ENCODE peak calls at places on chromosomes 7 and 10, in six cellular contexts. T is psoas muscle; X is heart right ventricle; R is IMR-90; E is CD8-positive, alpha-beta memory T cell; P is neuronal stem cell. H is an unnamed sample.

GRCh38 chr10:73591935-73592699 is 975 bp upstream of the USP54 start:
- DNase-seq in T (no peak), X (peak; percentile 67), R (no peak), E (no peak), P (peak; percentile 31), H (no peak)

GRCh38 chr10:133162178-133162909 is 2.3 kb downstream of the KNDC1 start:
- DNase-seq in T (no peak), X (no peak), R (no peak), E (no peak), P (no peak), H (no peak)

GRCh38 chr7:22005151-22005550 is 59.5 kb upstream of the CDCA7L start:
- DNase-seq in T (no peak), X (no peak), R (no peak), E (no peak), P (no peak), H (no peak)

GRCh38 chr7:47677664-47678063 is 95.8 kb upstream of the TNS3 start:
- DNase-seq in T (no peak), X (no peak), R (no peak), E (no peak), P (no peak), H (no peak)

GRCh38 chr7:65475734-65476319 is 102.2 kb downstream of the ZNF92 start:
- DNase-seq in T (no peak), X (no peak), R (no peak), E (peak; percentile 3), P (no peak), H (no peak)

GRCh38 chr7:102286237-102287081 is at the start of gene SH2B2:
- DNase-seq in T (peak; percentile 88), X (peak; percentile 73), R (peak; percentile 49), E (peak; percentile 49), P (peak; percentile 65), H (no peak)

GRCh38 chr10:29618341-29619171 is 16.2 kb downstream of the SVIL start:
- DNase-seq in T (peak; percentile 80), X (no peak), R (peak; percentile 45), E (no peak), P (no peak), H (no peak)

GRCh38 chr7:144384555-144385245 is 18.8 kb downstream of the NOBOX start:
- DNase-seq in T (no peak), X (no peak), R (no peak), E (no peak), P (no peak), H (no peak)

GRCh38 chr10:22681783-22682183 is 32.6 kb downstream of the PIP4K2A start:
- DNase-seq in T (no peak), X (no peak), R (peak; percentile 74), E (peak; percentile 59), P (no peak), H (no peak)

GRCh38 chr7:99379043-99379577 is 4.6 kb downstream of the ARPC1B start:
- DNase-seq in T (peak; percentile 79), X (peak; percentile 82), R (peak; percentile 88), E (peak; percentile 60), P (no peak), H (no peak)

GRCh38 chr10:122121059-122121458 is 132.1 kb downstream of the TACC2 start:
- DNase-seq in T (no peak), X (no peak), R (no peak), E (no peak), P (no peak), H (no peak)

GRCh38 chr7:132613737-132614136 is 37.5 kb upstream of the PLXNA4 start:
- DNase-seq in T (no peak), X (no peak), R (no peak), E (no peak), P (no peak), H (no peak)

GRCh38 chr7:102993532-102994029 is 80.8 kb downstream of the LRRC17 start:
- DNase-seq in T (no peak), X (peak; percentile 44), R (peak; percentile 86), E (no peak), P (no peak), H (no peak)

GRCh38 chr7:141280100-141280499 is 206.2 kb downstream of the TMEM178B start:
- DNase-seq in T (no peak), X (no peak), R (no peak), E (no peak), P (no peak), H (no peak)

GRCh38 chr10:16941865-16942264 is 124.6 kb upstream of the RSU1 start:
- DNase-seq in T (no peak), X (no peak), R (no peak), E (no peak), P (no peak), H (no peak)

GRCh38 chr10:16943301-16944080 is 126.3 kb upstream of the RSU1 start:
- DNase-seq in T (no peak), X (no peak), R (no peak), E (no peak), P (no peak), H (no peak)

GRCh38 chr10:16944081-16944922 is 127.1 kb upstream of the RSU1 start:
- DNase-seq in T (no peak), X (peak; percentile 15), R (peak; percentile 69), E (no peak), P (no peak), H (no peak)

GRCh38 chr10:16941067-16941466 is 123.8 kb upstream of the RSU1 start:
- DNase-seq in T (no peak), X (no peak), R (no peak), E (no peak), P (no peak), H (no peak)

DNA sequence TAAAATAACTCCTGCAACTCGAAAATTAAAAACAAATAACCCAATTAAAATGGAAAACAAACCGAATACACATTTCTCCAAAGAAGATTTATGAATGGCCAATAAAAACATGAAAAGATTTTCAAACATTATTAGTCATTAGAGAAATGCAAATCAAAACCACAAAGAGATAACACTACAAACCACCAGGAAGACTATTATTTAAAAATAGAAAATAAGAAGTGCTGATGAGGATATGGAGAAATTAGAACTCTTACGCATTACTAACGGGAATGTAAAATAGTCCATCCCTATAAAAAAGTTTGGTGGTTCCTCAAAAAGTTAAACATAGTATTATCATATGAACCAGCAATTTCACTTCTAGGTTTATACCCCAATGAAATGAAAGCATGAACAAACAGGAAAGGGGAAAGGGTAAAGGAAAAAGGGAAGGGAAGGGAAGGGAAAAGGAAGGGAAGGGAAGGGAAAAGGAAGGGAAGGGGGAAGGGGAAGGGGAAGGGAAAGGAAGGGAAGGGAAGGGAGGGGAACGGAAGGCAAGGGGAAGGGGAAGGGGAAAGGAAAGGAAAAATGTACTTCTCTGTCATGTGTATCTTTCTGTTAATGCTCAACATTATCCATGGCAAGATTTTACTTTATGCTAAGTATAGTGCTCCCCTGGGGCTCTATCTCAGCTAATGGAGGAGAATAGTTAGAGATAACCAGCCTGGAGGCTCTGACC is 125.3 kb upstream of the RSU1 start:
- DNase-seq in T (no peak), X (no peak), R (no peak), E (no peak), P (no peak), H (no peak)
- H3K27ac ChIP-seq in T (no peak overlapping the region), X (peak overlapping the region; percentile 4), R (no peak overlapping the region), E (no peak overlapping the region), P (no peak overlapping the region), H (no peak overlapping the region)

GRCh38 chr10:4650572-4650971 is 175.4 kb upstream of the AKR1E2 start:
- DNase-seq in T (no peak), X (no peak), R (peak; percentile 75), E (no peak), P (no peak), H (no peak)

GRCh38 chr10:4648968-4649367 is 177.0 kb upstream of the AKR1E2 start:
- DNase-seq in T (no peak), X (no peak), R (no peak), E (no peak), P (no peak), H (no peak)

GRCh38 chr10:4651404-4652037 is 174.5 kb upstream of the AKR1E2 start:
- DNase-seq in T (no peak), X (no peak), R (no peak), E (no peak), P (no peak), H (no peak)

GRCh38 chr10:4652111-4653010 is 173.6 kb upstream of the AKR1E2 start:
- DNase-seq in T (no peak), X (no peak), R (no peak), E (no peak), P (no peak), H (no peak)

DNA sequence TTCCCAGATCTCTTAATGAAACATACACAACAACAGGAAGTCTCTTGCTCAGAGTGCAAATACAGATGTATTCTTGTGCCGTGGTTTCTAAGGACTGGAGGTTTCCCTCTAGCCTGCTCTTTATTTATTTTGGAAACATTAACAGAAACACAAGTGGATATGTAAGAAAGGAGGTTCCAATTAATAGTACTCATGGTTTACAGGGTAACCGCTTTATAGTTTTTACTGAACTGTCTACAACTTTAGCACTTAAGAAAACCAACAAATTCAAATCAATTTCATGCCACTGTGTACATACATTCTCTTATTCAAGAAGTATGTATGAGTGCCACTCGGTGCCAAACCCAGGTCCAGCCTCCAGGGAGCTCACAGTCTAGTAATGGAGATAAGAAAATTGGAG is 175.9 kb upstream of the AKR1E2 start:
- DNase-seq in T (no peak), X (no peak), R (peak; percentile 66), E (no peak), P (no peak), H (no peak)
- H3K27ac ChIP-seq in T (peak overlapping the region; percentile 63), X (peak overlapping the region; percentile 54), R (no peak overlapping the region), E (no peak overlapping the region), P (no peak overlapping the region), H (peak overlapping the region; percentile 57)

DNA sequence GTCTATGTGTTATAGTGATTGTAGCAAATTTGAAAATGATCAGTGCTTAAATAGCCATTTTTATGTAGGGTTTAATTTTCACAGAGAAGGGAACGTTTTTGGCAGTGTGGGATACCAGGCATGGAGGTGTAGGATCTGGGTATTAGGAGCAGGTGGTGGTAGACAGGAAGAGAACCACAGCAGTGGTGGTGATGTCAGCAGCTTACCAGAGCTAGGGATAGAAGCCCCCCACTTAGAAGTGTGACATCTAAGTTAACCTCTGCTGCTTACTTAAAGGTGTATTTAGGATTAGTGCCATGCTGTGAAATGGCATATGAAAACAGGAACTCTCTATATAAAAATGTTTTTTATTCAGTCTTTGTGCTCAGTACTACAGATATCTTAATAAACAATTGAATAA is 73.8 kb downstream of the CREM start:
- DNase-seq in T (no peak), X (no peak), R (no peak), E (no peak), P (no peak), H (no peak)
- H3K27ac ChIP-seq in T (no peak overlapping the region), X (no peak overlapping the region), R (no peak overlapping the region), E (no peak overlapping the region), P (no peak overlapping the region), H (no peak overlapping the region)

DNA sequence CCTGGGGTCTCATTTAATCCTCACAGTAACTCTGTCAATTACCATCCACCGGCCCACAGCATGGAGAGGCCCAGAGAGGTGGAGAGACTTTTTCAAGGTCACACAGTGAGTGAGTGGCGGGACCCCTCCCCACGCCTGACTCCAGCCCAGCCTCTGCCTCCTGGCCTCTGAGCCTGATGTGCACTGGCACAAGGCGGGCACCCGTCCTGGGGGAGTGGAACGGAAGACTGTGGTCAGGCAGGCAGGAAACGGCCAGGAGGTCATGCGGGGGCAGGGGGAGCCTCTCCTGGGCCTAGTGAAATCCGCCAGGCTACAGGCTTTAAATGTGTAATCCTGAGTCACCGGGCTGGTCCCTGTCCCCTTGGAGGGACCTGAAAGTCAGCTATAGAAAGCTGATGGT is 32.2 kb downstream of the ZCCHC24 start:
- DNase-seq in T (peak; percentile 73), X (no peak), R (peak; percentile 41), E (no peak), P (no peak), H (no peak)
- H3K27ac ChIP-seq in T (peak overlapping the region; percentile 68), X (no peak overlapping the region), R (peak overlapping the region; percentile 39), E (no peak overlapping the region), P (no peak overlapping the region), H (no peak overlapping the region)